ENCODE peak calls at places on chromosomes 4 and X, in six cellular contexts. Z is spleen, E is A549, C is heart left ventricle, I is uterus, Y is lower leg skin. F is an unnamed sample.

GRCh38 chrX:130789793-130790192 is 113.2 kb downstream of the ENOX2 start:
- DNase-seq in Z (no peak), E (no peak), C (no peak), I (no peak), Y (no peak), F (no peak)

GRCh38 chr4:137124278-137124932 is 407.9 kb downstream of the PCDH18 start:
- DNase-seq in Z (no peak), E (peak), C (no peak), I (no peak), Y (no peak), F (no peak)

GRCh38 chrX:13077168-13077567 is 32.7 kb upstream of the FAM9C start:
- DNase-seq in Z (no peak), E (no peak), C (no peak), I (no peak), Y (no peak), F (no peak)

GRCh38 chrX:108945883-108946523 is 209.6 kb upstream of the IRS4 start:
- DNase-seq in Z (no peak), E (no peak), C (no peak), I (no peak), Y (no peak), F (no peak)

GRCh38 chr4:151581575-151581974 is 172.6 kb downstream of the FHIP1A start:
- DNase-seq in Z (no peak), E (no peak), C (no peak), I (no peak), Y (no peak), F (no peak)

GRCh38 chr4:27048350-27049100 is 187.9 kb downstream of the STIM2 start:
- DNase-seq in Z (no peak), E (peak), C (no peak), I (no peak), Y (no peak), F (no peak)

GRCh38 chr4:24104173-24104572 is 214.3 kb upstream of the PPARGC1A start:
- DNase-seq in Z (no peak), E (no peak), C (no peak), I (no peak), Y (no peak), F (no peak)

GRCh38 chrX:33906971-33907370 is 225.1 kb downstream of the FAM47A start:
- DNase-seq in Z (no peak), E (no peak), C (no peak), I (no peak), Y (no peak), F (no peak)

GRCh38 chr4:109499513-109499912 is 60.5 kb upstream of the MCUB start:
- DNase-seq in Z (no peak), E (no peak), C (no peak), I (no peak), Y (no peak), F (no peak)

GRCh38 chr4:2792711-2793577 is at the start of gene SH3BP2:
- DNase-seq in Z (peak), E (peak), C (peak), I (peak), Y (peak), F (no peak)

GRCh38 chrX:96563663-96564062 is 121.0 kb upstream of the DIAPH2 start:
- DNase-seq in Z (no peak), E (peak), C (no peak), I (no peak), Y (peak), F (no peak)

GRCh38 chr4:122764071-122764807 is 31.7 kb downstream of the BBS12 start:
- DNase-seq in Z (no peak), E (no peak), C (no peak), I (no peak), Y (no peak), F (no peak)

GRCh38 chr4:180923476-180923875 is 1319.7 kb upstream of the TENM3 start:
- DNase-seq in Z (no peak), E (no peak), C (no peak), I (no peak), Y (no peak), F (no peak)

GRCh38 chr4:17846256-17846655 is 35.5 kb downstream of the NCAPG start:
- DNase-seq in Z (no peak), E (no peak), C (no peak), I (no peak), Y (no peak), F (no peak)

GRCh38 chr4:20462426-20463175 is 210.9 kb downstream of the SLIT2 start:
- DNase-seq in Z (no peak), E (no peak), C (no peak), I (no peak), Y (no peak), F (no peak)

GRCh38 chr4:107977482-107977881 is 12.2 kb upstream of the HADH start:
- DNase-seq in Z (no peak), E (no peak), C (no peak), I (no peak), Y (no peak), F (no peak)

GRCh38 chrX:39196192-39197102 is 395.2 kb downstream of the MID1IP1 start:
- DNase-seq in Z (no peak), E (no peak), C (no peak), I (peak), Y (no peak), F (no peak)

GRCh38 chr4:48651869-48652447 is 128.1 kb downstream of the FRYL start:
- DNase-seq in Z (no peak), E (no peak), C (no peak), I (no peak), Y (no peak), F (no peak)
- H3K4me3 ChIP-seq in Z (no peak), E (no peak), C (no peak), I (no peak), Y (no peak), F (no peak)

DNA sequence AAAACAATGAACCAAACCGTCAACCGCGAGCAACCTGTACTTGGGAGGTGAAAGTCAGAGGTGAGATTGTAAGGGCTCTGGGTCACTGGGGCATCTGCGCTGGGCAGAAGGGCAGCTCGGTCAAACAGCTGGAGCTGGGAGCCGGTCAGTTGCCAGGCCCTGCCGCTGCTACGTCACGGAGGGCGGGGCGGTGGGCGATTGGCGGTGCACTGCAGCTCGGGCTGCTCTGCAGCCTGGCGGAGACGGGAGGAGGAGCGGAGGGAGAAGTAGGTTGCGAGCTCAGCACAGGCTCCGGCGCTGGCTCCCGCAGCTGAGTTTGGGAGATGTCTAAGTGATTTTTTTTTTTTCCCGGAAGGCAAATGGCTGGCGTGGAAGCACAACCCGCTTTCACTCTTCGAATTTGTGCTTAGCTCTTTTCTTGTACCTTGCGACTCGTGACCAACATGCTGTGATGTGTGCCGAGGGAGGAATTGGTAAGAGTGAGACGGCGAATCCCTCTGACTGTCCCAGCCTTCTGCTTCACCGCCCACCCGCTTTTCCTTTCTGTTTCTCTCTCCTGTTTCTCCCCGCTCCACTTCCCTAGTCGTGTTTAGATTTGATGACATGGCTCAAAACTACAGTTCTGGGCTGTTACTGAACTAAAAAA is at the start of gene ATP10D:
- DNase-seq in Z (peak), E (peak), C (peak), I (peak), Y (peak), F (peak)
- TF ChIP-seq POLR2A in Z (peak), E (peak), C (no peak), I (peak), Y (peak), F (peak)

GRCh38 chr4:6269651-6270511 is at the start of gene WFS1:
- DNase-seq in Z (peak), E (peak), C (peak), I (peak), Y (peak), F (peak)
- H3K4me3 ChIP-seq in Z (peak), E (peak), C (peak), I (peak), Y (peak), F (peak)

GRCh38 chr4:165177725-165178666 is 29.4 kb upstream of the KLHL2 start:
- DNase-seq in Z (no peak), E (no peak), C (no peak), I (no peak), Y (no peak), F (no peak)
- TF ChIP-seq POLR2A in Z (no peak), E (no peak), C (no peak), I (no peak), Y (no peak), F (no peak)

GRCh38 chr4:84870398-84871163 is 95.9 kb downstream of the WDFY3 start:
- DNase-seq in Z (no peak), E (peak), C (no peak), I (no peak), Y (no peak), F (no peak)
- H3K4me3 ChIP-seq in Z (no peak), E (no peak), C (no peak), I (no peak), Y (no peak), F (no peak)

DNA sequence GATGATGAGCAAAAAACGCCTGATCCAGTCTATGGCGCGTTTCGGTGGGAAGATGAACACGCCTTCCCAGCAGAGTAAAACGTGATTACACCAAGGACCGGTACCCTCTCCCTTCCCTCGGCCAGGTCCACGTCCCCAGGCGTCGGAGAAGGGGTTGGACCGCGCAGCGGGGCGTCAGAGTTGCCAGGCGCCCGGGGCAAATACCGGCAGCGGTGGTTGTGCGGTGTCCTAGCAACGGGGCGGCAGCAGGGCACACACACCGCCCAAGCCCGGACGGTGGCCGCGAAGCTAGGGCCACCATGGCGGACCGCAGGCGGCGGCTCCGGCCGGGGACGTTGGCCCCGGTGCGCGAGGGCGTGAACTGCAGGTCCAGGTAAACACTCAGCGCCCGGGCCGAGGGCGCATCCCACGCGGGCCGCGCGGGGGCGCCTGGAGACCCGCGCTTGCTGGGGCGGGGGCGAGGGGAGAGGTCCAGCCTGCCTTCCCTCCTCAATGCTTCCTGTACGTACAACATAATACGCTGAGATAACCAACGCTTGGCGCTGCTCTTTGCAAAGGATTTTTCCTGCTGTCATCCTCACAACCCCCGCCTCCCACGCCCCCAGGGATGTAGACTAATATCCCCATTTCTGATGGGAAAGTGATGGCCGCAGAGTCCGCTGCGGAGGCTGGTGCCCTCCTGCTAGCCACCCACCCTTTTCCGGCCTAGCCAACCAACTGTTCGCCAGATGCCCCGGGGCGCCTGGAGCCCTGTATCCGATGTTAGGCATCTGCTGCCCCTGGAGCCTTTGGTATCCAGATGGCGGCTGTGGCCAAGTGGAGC is at the start of gene FAM47E:
- DNase-seq in Z (peak), E (peak), C (peak), I (peak), Y (no peak), F (no peak)
- TF ChIP-seq POLR2A in Z (no peak), E (no peak), C (no peak), I (peak), Y (no peak), F (no peak)

F was measured in vagina.